ENCODE peak calls at places on chromosomes 13 and 19, in four cellular contexts. E is activated CD8-positive, alpha-beta memory T cell treated with anti-CD3 and anti-CD28 coated beads for 1 hour; R is stimulated activated CD4-positive, alpha-beta T cell treated with anti-CD3 and anti-CD28 coated beads, Interleukin-4, amount 100 ng/mL, for 48 hours; V is omental fat pad. G is an unnamed sample.

GRCh38 chr19:5563941-5564612 is 3.7 kb downstream of the TINCR start:
- DNase-seq in V (no peak), E (no peak), R (no peak), G (peak)

GRCh38 chr19:38057954-38058690 is 151.1 kb downstream of the SIPA1L3 start:
- DNase-seq in V (no peak), R (no peak), E (no peak), G (no peak)

GRCh38 chr19:3132971-3133792 is 2.7 kb upstream of the GNA15 start:
- DNase-seq in R (peak), E (peak), V (no peak), G (no peak)

GRCh38 chr19:46475976-46476375 is 4.6 kb upstream of the PNMA8A start:
- DNase-seq in E (no peak), R (no peak), V (no peak), G (no peak)

GRCh38 chr13:19663416-19663979 is 30.0 kb downstream of the MPHOSPH8 start:
- DNase-seq in E (no peak), V (no peak), R (no peak), G (no peak)

GRCh38 chr19:4049432-4049831 is 17.3 kb downstream of the ZBTB7A start:
- DNase-seq in E (no peak), R (no peak), V (no peak), G (no peak)

GRCh38 chr19:45920458-45920857 is 5.9 kb upstream of the NANOS2 start:
- DNase-seq in E (no peak), V (no peak), R (no peak), G (no peak)

GRCh38 chr13:66689628-66690027 is 540.5 kb downstream of the PCDH9 start:
- DNase-seq in R (no peak), E (no peak), V (no peak), G (no peak)

GRCh38 chr19:50795665-50796073 is 5.5 kb downstream of the ACP4 start:
- DNase-seq in R (no peak), E (no peak), V (no peak), G (no peak)

GRCh38 chr19:44141191-44142013 is at the start of gene ZNF234:
- DNase-seq in E (peak), R (peak), V (peak), G (peak)

GRCh38 chr19:43551399-43552197 is 18.6 kb downstream of the ZNF575 start:
- DNase-seq in R (no peak), E (no peak), V (no peak), G (no peak)

GRCh38 chr19:9956956-9957355 is 20.6 kb upstream of the OLFM2 start:
- DNase-seq in R (no peak), E (no peak), V (no peak), G (no peak)

GRCh38 chr13:41077475-41077874 is 16.2 kb downstream of the WBP4 start:
- DNase-seq in R (no peak), V (no peak), E (no peak), G (no peak)

GRCh38 chr19:10454267-10454666 is 33.9 kb downstream of the PDE4A start:
- DNase-seq in R (no peak), V (no peak), E (no peak), G (no peak)

GRCh38 chr19:48348039-48348438 is 15.7 kb downstream of the TMEM143 start:
- DNase-seq in V (no peak), E (no peak), R (no peak), G (no peak)

GRCh38 chr19:43507880-43508279 is 3.3 kb upstream of the PHLDB3 start:
- DNase-seq in R (no peak), E (no peak), V (no peak), G (no peak)

GRCh38 chr13:25170554-25171107 is 1.5 kb downstream of the AMER2 start:
- DNase-seq in V (no peak), E (no peak), R (peak), G (no peak)

GRCh38 chr19:14473915-14474578 is 1.1 kb downstream of the PTGER1 start:
- DNase-seq in V (no peak), E (no peak), R (no peak), G (no peak)

GRCh38 chr19:5694952-5695648 is 5.0 kb downstream of the RPL36 start:
- DNase-seq in V (no peak), R (no peak), E (no peak), G (no peak)

GRCh38 chr13:30802953-30803478 is 67.7 kb downstream of the ALOX5AP start:
- DNase-seq in R (peak), E (peak), V (peak), G (peak)

GRCh38 chr13:36718146-36718545 is 44.3 kb downstream of the SERTM1 start:
- DNase-seq in R (no peak), E (no peak), V (no peak), G (no peak)

GRCh38 chr13:70959376-70959775 is 851.1 kb upstream of the KLHL1 start:
- DNase-seq in R (no peak), V (no peak), E (no peak), G (no peak)

GRCh38 chr13:102191951-102192461 is 209.8 kb downstream of the FGF14 start:
- DNase-seq in V (no peak), E (no peak), R (no peak), G (no peak)

GRCh38 chr13:112900691-112901091 is 68.3 kb upstream of the MCF2L start:
- DNase-seq in R (no peak), E (no peak), V (peak), G (no peak)